ENCODE peak calls at places on chromosomes 16 and 17, in five cellular contexts. P, I, N, L and F are unnamed samples.

GRCh38 chr17:75645889-75646625 is 12.8 kb downstream of the SMIM5 start:
- DNase-seq in I (no peak), P (peak; percentile 83), N (peak; percentile 89), L (peak; percentile 43), F (peak; percentile 61)

GRCh38 chr16:88799569-88800276 is 3.9 kb upstream of the CDT1 start:
- DNase-seq in N (no peak), L (no peak), I (no peak), P (no peak), F (no peak)

GRCh38 chr16:68079616-68080344 is 5.4 kb upstream of the NFATC3 start:
- DNase-seq in N (peak; percentile 89), I (peak; percentile 93), P (peak; percentile 95), L (peak; percentile 40), F (no peak)

GRCh38 chr17:82247175-82247823 is 18.5 kb downstream of the SLC16A3 start:
- DNase-seq in P (no peak), L (no peak), I (no peak), N (no peak), F (no peak)

GRCh38 chr16:62190426-62190825 is 154.2 kb upstream of the CDH8 start:
- DNase-seq in I (no peak), L (no peak), P (no peak), N (no peak), F (no peak)

GRCh38 chr16:53817117-53817516 is 113.2 kb downstream of the FTO start:
- DNase-seq in N (no peak), L (no peak), P (no peak), I (no peak), F (no peak)

GRCh38 chr16:66580605-66581209 is 1.4 kb downstream of the CMTM2 start:
- DNase-seq in L (no peak), P (no peak), I (peak; percentile 34), N (no peak), F (no peak)

GRCh38 chr17:82956146-82956725 is 116.4 kb upstream of the ZNF750 start:
- DNase-seq in P (peak; percentile 67), N (no peak), L (no peak), I (no peak), F (no peak)

GRCh38 chr16:27029525-27029924 is 37.2 kb upstream of the C16orf82 start:
- DNase-seq in P (no peak), N (no peak), L (no peak), I (no peak), F (no peak)

GRCh38 chr17:37790153-37790552 is 45.3 kb upstream of the HNF1B start:
- DNase-seq in I (no peak), N (no peak), P (no peak), L (no peak), F (no peak)

GRCh38 chr17:44310612-44311376 is 2.4 kb downstream of the RUNDC3A start:
- DNase-seq in I (no peak), P (peak; percentile 62), N (no peak), L (no peak), F (no peak)

GRCh38 chr17:76585649-76586593 is at the start of gene ST6GALNAC2:
- DNase-seq in N (peak; percentile 71), L (peak; percentile 67), P (peak; percentile 94), I (no peak), F (peak; percentile 68)

GRCh38 chr16:81694494-81695285 is 84.4 kb upstream of the PLCG2 start:
- DNase-seq in L (no peak), I (no peak), P (no peak), N (no peak), F (no peak)

GRCh38 chr16:86481607-86482006 is 28.7 kb upstream of the FOXF1 start:
- DNase-seq in N (no peak), L (no peak), P (no peak), I (no peak), F (no peak)

GRCh38 chr16:72125635-72126428 is 32.2 kb downstream of the DHX38 start:
- DNase-seq in P (no peak), I (no peak), L (no peak), N (peak; percentile 43), F (no peak)

GRCh38 chr17:17516941-17517720 is 20.9 kb upstream of the RASD1 start:
- DNase-seq in I (no peak), L (no peak), N (no peak), P (no peak), F (no peak)

GRCh38 chr17:77365584-77366186 is 224.9 kb downstream of the SEC14L1 start:
- DNase-seq in I (no peak), P (peak; percentile 67), L (no peak), N (peak; percentile 69), F (peak; percentile 61)

GRCh38 chr16:2514333-2515179 is 804 bp downstream of the ATP6V0C start:
- DNase-seq in N (no peak), P (peak; percentile 91), I (no peak), L (no peak), F (no peak)

GRCh38 chr17:41442772-41443171 is 2.0 kb upstream of the KRT38 start:
- DNase-seq in P (no peak), I (no peak), N (no peak), L (no peak), F (no peak)

GRCh38 chr17:19728114-19728495 is 11.7 kb upstream of the SLC47A2 start:
- DNase-seq in I (peak; percentile 96), N (peak; percentile 80), P (peak; percentile 85), L (no peak), F (peak; percentile 88)

GRCh38 chr17:27808629-27809028 is 8.3 kb upstream of the NOS2 start:
- DNase-seq in L (no peak), P (no peak), I (no peak), N (no peak), F (no peak)

DNA sequence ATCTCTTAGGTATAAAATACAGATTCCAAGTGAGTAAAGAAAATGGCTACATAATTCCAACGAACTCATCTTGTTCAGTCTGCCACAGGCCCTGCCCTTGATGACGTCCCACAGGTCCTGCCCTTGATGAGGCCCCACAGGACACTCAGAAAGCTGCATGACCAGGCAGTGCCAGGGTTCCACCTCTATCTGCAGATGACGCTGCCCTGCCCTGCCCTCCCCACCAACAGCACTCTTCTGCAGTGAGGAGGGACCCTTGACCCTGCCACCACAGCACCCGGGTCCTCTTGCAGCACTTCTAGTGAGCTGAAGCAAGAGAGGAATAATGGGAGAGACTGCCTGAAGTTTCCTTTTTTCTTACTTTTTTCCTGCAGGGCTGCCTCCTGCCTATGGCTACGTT is 118.4 kb downstream of the VPS53 start:
- DNase-seq in P (no peak), L (no peak), I (no peak), N (no peak), F (no peak)
- H3K4me1 ChIP-seq in P (peaks cover 4% of the 10 kb centered on the region), L (no peaks in the 10 kb centered on the region), I (peaks cover 13% of the 10 kb centered on the region), N (peaks cover 9% of the 10 kb centered on the region), F (no peaks in the 10 kb centered on the region)

GRCh38 chr17:54666559-54666958 is 234.1 kb upstream of the TOM1L1 start:
- DNase-seq in N (no peak), L (no peak), P (no peak), I (no peak), F (no peak)
- TF ChIP-seq POLR2AphosphoS5 in N (no peak), L (no peak), P (no peak), I (no peak), F (no peak)

DNA sequence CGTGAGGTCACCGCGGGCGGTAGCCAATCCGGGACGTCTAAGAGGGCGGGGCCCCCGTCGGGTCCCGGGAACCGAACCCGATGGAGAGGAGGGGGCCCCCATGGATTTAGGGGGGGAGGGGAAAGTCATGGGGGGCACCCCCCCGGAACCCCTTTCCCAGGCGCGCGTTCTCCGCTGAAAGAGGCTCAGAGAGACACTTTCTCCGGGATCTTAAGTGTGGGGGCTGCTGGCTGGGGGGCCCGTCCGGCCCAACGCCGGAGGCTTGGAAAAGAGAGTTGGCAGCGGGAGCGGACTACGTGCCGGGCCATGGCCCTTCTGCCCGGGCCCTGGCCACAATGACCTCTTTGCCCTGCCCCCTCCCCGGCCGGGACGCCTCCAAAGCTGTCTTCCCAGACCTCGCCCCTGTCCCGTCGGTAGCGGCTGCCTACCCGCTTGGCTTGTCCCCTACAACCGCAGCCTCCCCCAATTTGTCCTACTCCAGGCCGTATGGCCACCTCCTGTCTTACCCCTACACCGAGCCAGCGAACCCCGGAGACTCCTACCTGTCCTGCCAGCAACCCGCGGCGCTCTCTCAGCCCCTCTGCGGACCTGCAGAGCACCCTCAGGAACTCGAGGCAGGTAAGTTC is at the start of gene DLX4:
- DNase-seq in N (no peak), P (no peak), I (no peak), L (peak; percentile 81), F (no peak)
- TF ChIP-seq POLR2A in N (no peak), P (no peak), I (no peak), L (no peak), F (no peak)

GRCh38 chr17:1373710-1374237 is 26.2 kb downstream of the YWHAE start:
- DNase-seq in P (no peak), L (no peak), N (no peak), I (no peak), F (no peak)
- H3K4me1 ChIP-seq in P (peaks cover 98% of the 10 kb centered on the region), L (no peaks in the 10 kb centered on the region), N (peaks cover 92% of the 10 kb centered on the region), I (peaks cover 100% of the 10 kb centered on the region), F (peaks cover 30% of the 10 kb centered on the region)

GRCh38 chr17:29726721-29727252 is 104.1 kb upstream of the CORO6 start:
- DNase-seq in I (peak; percentile 31), N (no peak), L (no peak), P (no peak), F (no peak)
- TF ChIP-seq POLR2AphosphoS5 in I (no peak), N (no peak), L (no peak), P (no peak), F (no peak)

GRCh38 chr17:64378890-64379354 is 11.7 kb downstream of the PECAM1 start:
- DNase-seq in P (no peak), L (no peak), N (peak; percentile 55), I (no peak), F (no peak)

GRCh38 chr17:64373722-64374121 is 16.9 kb downstream of the PECAM1 start:
- DNase-seq in P (no peak), N (no peak), I (no peak), L (no peak), F (no peak)

GRCh38 chr17:64380985-64381384 is 9.7 kb downstream of the PECAM1 start:
- DNase-seq in I (no peak), P (no peak), L (no peak), N (no peak), F (no peak)

GRCh38 chr17:64382184-64382583 is 8.5 kb downstream of the PECAM1 start:
- DNase-seq in L (no peak), N (no peak), P (no peak), I (no peak), F (no peak)

GRCh38 chr17:64377769-64378282 is 12.8 kb downstream of the PECAM1 start:
- DNase-seq in L (no peak), N (no peak), I (no peak), P (no peak), F (no peak)
- TF ChIP-seq POLR2A in L (no peak), N (no peak), I (no peak), P (no peak), F (no peak)

GRCh38 chr17:47694818-47695663 is 1.1 kb downstream of the TBKBP1 start:
- DNase-seq in L (peak; percentile 77), N (peak; percentile 61), P (peak; percentile 92), I (no peak), F (peak; percentile 39)
- H3K4me1 ChIP-seq in L (peaks cover 16% of the 10 kb centered on the region), N (peaks cover 32% of the 10 kb centered on the region), P (peaks cover 78% of the 10 kb centered on the region), I (peaks cover 29% of the 10 kb centered on the region), F (no peaks in the 10 kb centered on the region)